ENCODE peak calls at places on chromosomes 7 and 10, in eight cellular contexts. Q is GM10248; I is stimulated activated CD8-positive, alpha-beta memory T cell treated with anti-CD3 and anti-CD28 coated beads, Interleukin-2, amount 100 ng/mL, for 48 hours; X is ecto neural progenitor cell; M is cardiac fibroblast; K is ELR; C is head of caudate nucleus; D is caudate nucleus. Z is an unnamed sample.

GRCh38 chr10:124733566-124734245 is 10.5 kb downstream of the FAM53B start:
- DNase-seq in Q (no peak), I (no peak), X (no peak), M (peak), K (no peak), C (no peak), D (no peak), Z (no peak)

GRCh38 chr10:61164458-61165160 is 220.6 kb upstream of the RHOBTB1 start:
- DNase-seq in Q (no peak), I (no peak), X (no peak), M (no peak), K (no peak), C (no peak), D (no peak), Z (no peak)

GRCh38 chr7:138889566-138889965 is 91.6 kb upstream of the ATP6V0A4 start:
- DNase-seq in Q (no peak), I (no peak), X (no peak), M (peak), K (peak), C (no peak), D (no peak), Z (peak)

GRCh38 chr7:28107960-28108359 is 72.6 kb downstream of the JAZF1 start:
- DNase-seq in Q (no peak), I (no peak), X (no peak), M (peak), K (peak), C (no peak), D (no peak), Z (no peak)

GRCh38 chr7:112510032-112510742 is 29.4 kb downstream of the LSMEM1 start:
- DNase-seq in Q (peak), I (no peak), X (no peak), M (peak), K (peak), C (peak), D (no peak), Z (no peak)

GRCh38 chr10:93977442-93977841 is 16.3 kb upstream of the PLCE1 start:
- DNase-seq in Q (no peak), I (no peak), X (no peak), M (no peak), K (no peak), C (no peak), D (no peak), Z (no peak)

GRCh38 chr10:79244841-79245504 is 102.3 kb upstream of the PPIF start:
- DNase-seq in Q (peak), I (no peak), X (no peak), M (no peak), K (no peak), C (no peak), D (no peak), Z (no peak)

GRCh38 chr10:107163904-107164861 is at the start of gene SORCS1:
- DNase-seq in Q (no peak), I (no peak), X (peak), M (peak), K (no peak), C (no peak), D (no peak), Z (no peak)

GRCh38 chr10:6199131-6199733 is 3.5 kb upstream of the PFKFB3 start:
- DNase-seq in Q (no peak), I (no peak), X (no peak), M (no peak), K (no peak), C (no peak), D (no peak), Z (no peak)

GRCh38 chr7:30649717-30650116 is 32.5 kb downstream of the CRHR2 start:
- DNase-seq in Q (no peak), I (no peak), X (no peak), M (no peak), K (no peak), C (no peak), D (no peak), Z (no peak)

GRCh38 chr7:78130443-78131200 is 332.0 kb downstream of the PHTF2 start:
- DNase-seq in Q (no peak), I (no peak), X (no peak), M (no peak), K (no peak), C (no peak), D (no peak), Z (no peak)

GRCh38 chr10:115129752-115130151 is 36.6 kb downstream of the ATRNL1 start:
- DNase-seq in Q (peak), I (no peak), X (no peak), M (peak), K (peak), C (no peak), D (no peak), Z (no peak)

GRCh38 chr10:87691515-87692070 is 31.9 kb downstream of the PAPSS2 start:
- DNase-seq in Q (no peak), I (no peak), X (no peak), M (no peak), K (no peak), C (no peak), D (no peak), Z (no peak)

Z was measured in A549.